ENCODE peak calls at places on chromosomes 16 and 17, in ten cellular contexts. O, S, C, A, B, M, F, G, W and I are unnamed samples.

GRCh38 chr16:85112364-85112763 is at the start of gene CIBAR2:
- DNase-seq in O (no peak), C (no peak), A (no peak), F (no peak), W (no peak), M (no peak), S (no peak), B (no peak), G (no peak), I (no peak)

GRCh38 chr16:71338632-71339031 is 19.9 kb upstream of the CALB2 start:
- DNase-seq in O (no peak), A (no peak), M (no peak), F (no peak), S (no peak), C (peak), G (no peak), W (no peak), B (no peak), I (no peak)

GRCh38 chr17:43392397-43392796 is 6.4 kb upstream of the ARL4D start:
- DNase-seq in F (no peak), B (no peak), A (no peak), S (no peak), G (no peak), O (no peak), W (no peak), C (no peak), M (no peak), I (no peak)

GRCh38 chr17:18191967-18192366 is 8.3 kb downstream of the ALKBH5 start:
- DNase-seq in W (peak), A (no peak), S (peak), F (no peak), C (no peak), M (no peak), G (no peak), B (no peak), O (no peak), I (no peak)

GRCh38 chr17:71302721-71303549 is 817.9 kb upstream of the SOX9 start:
- DNase-seq in A (no peak), G (no peak), M (no peak), O (no peak), B (no peak), S (no peak), C (no peak), W (no peak), F (no peak), I (no peak)

GRCh38 chr16:50201784-50202183 is 48.7 kb downstream of the TENT4B start:
- DNase-seq in M (no peak), F (no peak), A (no peak), G (no peak), W (no peak), C (no peak), O (no peak), B (no peak), S (no peak), I (no peak)

GRCh38 chr17:33056392-33057146 is 64.9 kb downstream of the SPACA3 start:
- DNase-seq in G (no peak), W (no peak), A (no peak), O (no peak), C (no peak), S (no peak), F (no peak), B (no peak), M (no peak), I (no peak)

GRCh38 chr17:59372138-59372751 is 40.8 kb downstream of the YPEL2 start:
- DNase-seq in M (peak), A (no peak), C (no peak), W (peak), F (peak), B (no peak), O (peak), G (peak), S (no peak), I (no peak)

GRCh38 chr16:47461598-47462266 is 601 bp downstream of the PHKB start:
- DNase-seq in G (peak), W (peak), C (peak), F (peak), O (peak), M (peak), A (no peak), B (peak), S (peak), I (peak)

GRCh38 chr16:46972971-46973456 is 460 bp downstream of the DNAJA2 start:
- DNase-seq in M (peak), F (no peak), B (no peak), W (peak), S (peak), C (no peak), A (no peak), G (no peak), O (peak), I (no peak)

GRCh38 chr17:61235821-61236197 is 163.8 kb upstream of the TBX2 start:
- DNase-seq in A (no peak), S (no peak), C (peak), B (no peak), O (peak), M (peak), F (peak), G (no peak), W (peak), I (no peak)

GRCh38 chr16:84298376-84298899 is 3.8 kb downstream of the WFDC1 start:
- DNase-seq in S (no peak), M (no peak), O (no peak), C (no peak), F (no peak), G (no peak), B (no peak), W (no peak), A (no peak), I (no peak)

GRCh38 chr16:57867000-57867561 is 64.8 kb upstream of the KIFC3 start:
- DNase-seq in O (no peak), A (no peak), S (no peak), M (peak), C (no peak), W (no peak), F (no peak), G (no peak), B (no peak), I (no peak)

GRCh38 chr16:578870-579405 is 9.2 kb downstream of the PIGQ start:
- DNase-seq in W (peak), B (peak), M (peak), C (no peak), O (peak), F (no peak), G (no peak), A (no peak), S (peak), I (peak)

GRCh38 chr17:30831257-30831656 is 509 bp upstream of the ATAD5 start:
- DNase-seq in O (no peak), F (no peak), A (no peak), S (peak), M (peak), W (no peak), B (no peak), G (no peak), C (no peak), I (no peak)

GRCh38 chr16:75519175-75519574 is 16.7 kb downstream of the CHST5 start:
- DNase-seq in G (no peak), A (no peak), O (no peak), B (no peak), C (no peak), S (no peak), W (no peak), M (no peak), F (no peak), I (no peak)

GRCh38 chr16:84041421-84041820 is 1.2 kb downstream of the SLC38A8 start:
- DNase-seq in A (no peak), G (no peak), S (no peak), C (no peak), M (no peak), O (no peak), F (no peak), W (no peak), B (no peak), I (no peak)

GRCh38 chr17:17672453-17673368 is 8.5 kb upstream of the RAI1 start:
- DNase-seq in O (no peak), G (no peak), W (no peak), M (no peak), A (no peak), B (peak), F (peak), S (no peak), C (no peak), I (no peak)

GRCh38 chr16:58428621-58429557 is 36.6 kb downstream of the GINS3 start:
- DNase-seq in C (no peak), A (no peak), G (no peak), S (no peak), B (no peak), O (no peak), F (no peak), W (no peak), M (no peak), I (no peak)

GRCh38 chr16:4318171-4318910 is 2.5 kb downstream of the GLIS2 start:
- DNase-seq in C (no peak), S (no peak), B (no peak), O (no peak), W (peak), F (no peak), G (peak), A (no peak), M (peak), I (no peak)

GRCh38 chr17:70426752-70427151 is 257.4 kb downstream of the KCNJ2 start:
- DNase-seq in A (no peak), O (no peak), F (no peak), C (no peak), G (no peak), M (no peak), S (no peak), B (no peak), W (no peak), I (no peak)

GRCh38 chr16:80346160-80346632 is 194.6 kb upstream of the DYNLRB2 start:
- DNase-seq in S (no peak), C (no peak), F (no peak), O (no peak), W (peak), M (no peak), G (no peak), B (no peak), A (no peak), I (no peak)

GRCh38 chr17:83032781-83033180 is 46.6 kb upstream of the METRNL start:
- DNase-seq in W (no peak), S (no peak), M (no peak), G (no peak), B (no peak), F (no peak), O (no peak), C (no peak), A (no peak), I (no peak)

GRCh38 chr16:75085556-75085955 is 31.0 kb downstream of the LDHD start:
- DNase-seq in O (no peak), S (no peak), G (no peak), C (no peak), W (no peak), M (no peak), F (no peak), B (no peak), A (no peak), I (no peak)

GRCh38 chr17:34637548-34638525 is 58.5 kb downstream of the TMEM132E start:
- DNase-seq in M (peak), F (peak), W (peak), S (peak), G (peak), B (peak), A (peak), C (peak), O (peak), I (peak)

GRCh38 chr16:87853411-87854052 is 15.8 kb downstream of the SLC7A5 start:
- DNase-seq in M (peak), W (peak), B (peak), S (peak), C (peak), G (peak), A (peak), O (peak), F (peak), I (peak)

GRCh38 chr17:39069114-39069756 is 82.2 kb downstream of the PLXDC1 start:
- DNase-seq in W (peak), G (peak), M (peak), C (peak), B (peak), O (peak), S (peak), A (no peak), F (peak), I (peak)

GRCh38 chr17:53736516-53737274 is 86.0 kb upstream of the KIF2B start:
- DNase-seq in C (no peak), M (no peak), W (no peak), O (no peak), S (no peak), A (no peak), F (no peak), G (peak), B (no peak), I (no peak)

GRCh38 chr17:48907713-48908046 is 527 bp upstream of the UBE2Z start:
- DNase-seq in W (peak), C (no peak), F (peak), O (peak), G (peak), S (peak), A (no peak), B (no peak), M (no peak), I (peak)

GRCh38 chr17:40194821-40195220 is 17.6 kb downstream of the RAPGEFL1 start:
- DNase-seq in B (no peak), A (no peak), S (no peak), O (no peak), G (no peak), M (no peak), F (no peak), C (no peak), W (no peak), I (no peak)

GRCh38 chr16:28181557-28181914 is 30.2 kb downstream of the XPO6 start:
- DNase-seq in W (peak), A (no peak), M (no peak), F (peak), B (no peak), S (no peak), O (peak), C (peak), G (peak), I (peak)

GRCh38 chr16:81140930-81141780 is 45.0 kb upstream of the GCSH start:
- DNase-seq in C (no peak), F (no peak), S (peak), A (no peak), O (no peak), W (no peak), M (no peak), B (no peak), G (no peak), I (peak)

GRCh38 chr16:69711115-69711740 is 15.1 kb downstream of the NQO1 start:
- DNase-seq in A (no peak), C (no peak), W (peak), M (no peak), B (no peak), O (peak), F (peak), S (no peak), G (peak), I (no peak)